ENCODE peak calls at places on chromosomes 11 and 22, in four cellular contexts. Y is testis, G is mammary epithelial cell, T is IMR-90. W is an unnamed sample.

GRCh38 chr22:45201678-45202332 is 38.1 kb downstream of the NUP50 start:
- DNase-seq in G (peak), T (peak), Y (no peak), W (no peak)

GRCh38 chr11:93917673-93918072 is 67.3 kb upstream of the VSTM5 start:
- DNase-seq in G (no peak), T (no peak), Y (no peak), W (no peak)

GRCh38 chr22:36928181-36928580 is 14.8 kb downstream of the CSF2RB start:
- DNase-seq in G (no peak), T (no peak), Y (no peak), W (peak)

GRCh38 chr11:78179459-78180071 is 8.9 kb downstream of the KCTD21 start:
- DNase-seq in T (no peak), Y (no peak), G (no peak), W (no peak)

GRCh38 chr11:26287067-26287518 is 44.8 kb upstream of the ANO3 start:
- DNase-seq in T (peak), Y (no peak), G (peak), W (no peak)

GRCh38 chr11:64854534-64855502 is 10.4 kb upstream of the CDC42BPG start:
- DNase-seq in T (peak), Y (no peak), G (peak), W (peak)

GRCh38 chr11:124868322-124869274 is 3.4 kb downstream of the ROBO3 start:
- DNase-seq in T (no peak), G (no peak), Y (no peak), W (no peak)

GRCh38 chr11:63609971-63610580 is 4.2 kb downstream of the PLAAT3 start:
- DNase-seq in Y (peak), T (no peak), G (no peak), W (no peak)

GRCh38 chr11:23232652-23233051 is 372.4 kb upstream of the CCDC179 start:
- DNase-seq in Y (no peak), G (no peak), T (no peak), W (no peak)

GRCh38 chr22:32527756-32528155 is 53.1 kb downstream of the FBXO7 start:
- DNase-seq in Y (no peak), T (no peak), G (no peak), W (no peak)

GRCh38 chr11:10599388-10600175 is 31.1 kb upstream of the LYVE1 start:
- DNase-seq in T (peak), Y (no peak), G (no peak), W (no peak)

GRCh38 chr22:29693151-29693550 is 26.7 kb upstream of the CABP7 start:
- DNase-seq in T (no peak), G (no peak), Y (peak), W (no peak)

GRCh38 chr11:17779861-17780594 is 45.4 kb downstream of the KCNC1 start:
- DNase-seq in G (no peak), Y (no peak), T (no peak), W (no peak)

GRCh38 chr22:33873186-33873585 is 47.1 kb downstream of the LARGE1 start:
- DNase-seq in T (no peak), Y (peak), G (no peak), W (no peak)

GRCh38 chr11:69557266-69557665 is 75.8 kb downstream of the LINC01488 start:
- DNase-seq in Y (no peak), G (no peak), T (no peak), W (no peak)

GRCh38 chr11:86418929-86419328 is 44.2 kb downstream of the CCDC81 start:
- DNase-seq in G (peak), T (peak), Y (no peak), W (no peak)

GRCh38 chr22:21632237-21632895 is at the start of gene CCDC116:
- DNase-seq in T (no peak), G (no peak), Y (peak), W (no peak)

GRCh38 chr22:37210041-37210803 is 2.1 kb downstream of the SSTR3 start:
- DNase-seq in G (no peak), T (no peak), Y (no peak), W (no peak)

GRCh38 chr22:36405221-36405631 is 17.5 kb upstream of the MYH9 start:
- DNase-seq in Y (no peak), T (no peak), G (no peak), W (no peak)

GRCh38 chr22:43136255-43136654 is 6.9 kb downstream of the MCAT start:
- DNase-seq in Y (peak), G (no peak), T (peak), W (no peak)

GRCh38 chr11:30917859-30918478 is 331.8 kb upstream of the MPPED2 start:
- DNase-seq in Y (peak), T (peak), G (peak), W (no peak)

GRCh38 chr11:87315229-87315628 is 277.5 kb downstream of the TMEM135 start:
- DNase-seq in Y (no peak), T (no peak), G (no peak), W (no peak)

GRCh38 chr11:31974737-31975136 is 116.1 kb upstream of the RCN1 start:
- DNase-seq in G (peak), Y (no peak), T (peak), W (no peak)

GRCh38 chr11:125081098-125081798 is 18.1 kb downstream of the SLC37A2 start:
- DNase-seq in G (no peak), Y (no peak), T (no peak), W (no peak)

GRCh38 chr11:63508745-63509144 is 2.9 kb downstream of the LGALS12 start:
- DNase-seq in G (no peak), T (no peak), Y (no peak), W (no peak)

GRCh38 chr11:72821221-72821919 is 7.2 kb downstream of the ATG16L2 start:
- DNase-seq in G (no peak), Y (no peak), T (no peak), W (peak)

GRCh38 chr11:82315093-82315492 is 418.6 kb downstream of the FAM181B start:
- DNase-seq in T (no peak), G (peak), Y (peak), W (peak)

GRCh38 chr22:23536821-23537345 is 43.2 kb downstream of the IGLL1 start:
- DNase-seq in T (no peak), G (no peak), Y (peak), W (no peak)

GRCh38 chr11:34335331-34335730 is 22.5 kb downstream of the ABTB2 start:
- DNase-seq in T (no peak), Y (no peak), G (no peak), W (no peak)

GRCh38 chr22:40035351-40035750 is 40.6 kb downstream of the FAM83F start:
- DNase-seq in Y (peak), G (no peak), T (no peak), W (no peak)

GRCh38 chr11:10109836-10110235 is 184.2 kb downstream of the SBF2 start:
- DNase-seq in Y (no peak), T (peak), G (no peak), W (no peak)

GRCh38 chr11:91664521-91664920 is 560.1 kb upstream of the FAT3 start:
- DNase-seq in Y (no peak), T (no peak), G (no peak), W (no peak)

GRCh38 chr11:11572386-11572785 is 49.4 kb downstream of the GALNT18 start:
- DNase-seq in G (no peak), Y (no peak), T (peak), W (no peak)

GRCh38 chr11:93493252-93493897 is 49.8 kb downstream of the SMCO4 start:
- DNase-seq in T (no peak), G (no peak), Y (no peak), W (no peak)

GRCh38 chr11:122486793-122487495 is 168.6 kb upstream of the UBASH3B start:
- DNase-seq in T (peak), Y (no peak), G (peak), W (no peak)

GRCh38 chr11:110527146-110527545 is 97.4 kb downstream of the FDX1 start:
- DNase-seq in G (no peak), Y (no peak), T (peak), W (no peak)

GRCh38 chr22:38111941-38112355 is 1.5 kb upstream of the BAIAP2L2 start:
- DNase-seq in Y (no peak), G (no peak), T (no peak), W (no peak)

GRCh38 chr11:26199341-26199740 is 132.6 kb upstream of the ANO3 start:
- DNase-seq in T (peak), G (no peak), Y (no peak), W (no peak)

DNA sequence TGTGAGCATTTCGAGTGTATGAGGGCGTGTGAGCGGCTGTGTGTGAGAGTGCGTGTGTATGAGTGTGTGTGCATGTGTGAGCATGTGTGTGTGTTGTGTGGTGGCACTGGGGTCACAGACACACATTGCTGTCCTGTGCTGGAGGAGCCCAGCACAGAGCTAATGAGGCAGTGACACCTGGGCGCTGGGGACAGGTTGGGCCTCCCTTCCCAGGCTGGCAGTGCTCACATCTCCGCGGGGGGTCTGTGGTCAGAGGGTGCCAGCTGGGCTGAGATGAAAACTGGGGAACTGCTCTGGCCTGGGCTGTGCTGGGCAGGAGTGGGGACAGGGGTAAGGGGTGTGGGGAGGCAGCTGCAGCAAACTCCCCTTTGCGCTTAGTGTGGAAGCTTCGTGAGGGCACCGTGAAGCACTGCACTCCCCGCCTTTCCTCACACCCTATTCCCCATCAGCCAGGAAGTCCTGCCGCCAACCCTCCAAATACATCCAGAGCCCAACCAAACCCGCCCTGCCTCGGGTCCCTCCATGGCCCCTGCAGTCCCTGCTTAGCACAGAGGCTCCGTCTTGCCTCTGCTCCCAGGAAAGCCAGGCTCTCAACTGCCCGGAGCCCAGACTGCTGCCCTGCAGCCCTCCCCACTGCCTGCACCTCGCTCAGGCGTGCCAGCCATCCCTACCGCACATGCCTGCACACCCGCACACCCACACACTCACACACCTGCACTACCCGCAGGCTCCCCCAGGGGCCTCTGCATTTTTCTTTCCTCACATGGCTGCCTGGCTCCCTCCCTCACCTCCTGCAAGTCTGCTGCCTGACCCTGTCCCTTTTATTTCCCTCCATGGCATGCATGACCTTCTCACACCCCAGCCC is 62.0 kb upstream of the THY1 start:
- DNase-seq in Y (no peak), G (no peak), T (no peak), W (peak)
- TF ChIP-seq CTCF in Y (no peak), G (no peak), T (peak), W (no peak)

GRCh38 chr11:71395774-71396173 is 52.4 kb downstream of the DHCR7 start:
- DNase-seq in Y (no peak), G (no peak), T (no peak), W (no peak)

GRCh38 chr11:71397961-71398360 is 50.2 kb downstream of the DHCR7 start:
- DNase-seq in Y (no peak), T (no peak), G (no peak), W (no peak)

GRCh38 chr11:71396548-71397123 is 51.6 kb downstream of the DHCR7 start:
- DNase-seq in T (no peak), G (no peak), Y (no peak), W (no peak)

GRCh38 chr11:71395010-71395560 is 53.1 kb downstream of the DHCR7 start:
- DNase-seq in G (no peak), T (no peak), Y (no peak), W (no peak)

DNA sequence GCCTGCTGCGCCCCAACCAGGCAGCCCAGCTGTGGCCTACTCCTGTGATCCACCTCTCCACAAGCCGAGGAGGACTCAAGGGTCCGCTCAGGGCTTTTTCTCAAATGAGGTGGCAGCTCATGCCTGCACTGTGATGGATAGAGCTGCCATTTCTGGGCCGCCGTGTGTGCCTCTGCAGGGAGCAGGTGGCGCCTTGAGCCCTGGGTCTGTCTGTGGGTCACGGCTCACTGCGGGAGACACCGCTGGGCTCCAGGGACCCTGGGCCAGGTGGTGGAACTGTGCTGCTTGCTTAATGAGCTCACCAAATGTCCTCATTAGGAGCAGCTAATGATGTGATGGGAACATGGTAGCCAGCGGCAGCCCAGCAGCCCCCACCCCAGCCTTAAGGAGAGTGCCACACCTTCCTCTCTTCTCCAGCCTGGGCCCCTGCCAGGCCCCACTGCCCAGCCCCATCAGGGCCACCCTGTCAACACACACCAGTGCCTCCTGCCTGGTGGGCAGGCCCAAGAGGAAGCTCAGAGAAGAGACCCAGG is 50.8 kb downstream of the DHCR7 start:
- DNase-seq in Y (no peak), T (no peak), G (no peak), W (no peak)
- TF ChIP-seq CTCF in Y (no peak), T (no peak), G (no peak), W (no peak)

DNA sequence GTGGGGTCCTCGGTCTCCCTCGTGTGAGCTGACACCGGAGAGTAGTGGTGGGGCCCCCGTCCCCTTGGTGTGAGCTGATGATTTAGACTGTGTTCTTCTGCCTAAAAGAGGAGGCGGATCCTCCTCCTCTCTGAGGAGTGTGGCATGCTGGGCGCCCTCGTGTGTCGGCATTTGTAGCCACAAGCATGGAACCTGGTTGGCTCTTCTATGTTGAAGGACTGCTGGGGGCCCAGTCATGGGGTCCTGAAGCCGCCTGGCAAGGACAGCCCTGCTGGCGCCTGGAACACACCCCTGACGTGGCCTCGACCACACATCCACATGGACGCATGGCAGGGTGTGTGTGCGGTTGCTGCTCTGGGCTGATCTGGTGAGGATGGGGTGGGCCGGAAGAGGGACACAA is 50.2 kb downstream of the AP2A2 start:
- DNase-seq in Y (no peak), G (no peak), T (peak), W (no peak)
- TF ChIP-seq CTCF in Y (no peak), G (no peak), T (peak), W (no peak)

GRCh38 chr11:46391578-46392420 is at the start of gene CHRM4:
- DNase-seq in Y (peak), G (peak), T (peak), W (no peak)
- TF ChIP-seq CTCF in Y (no peak), G (no peak), T (peak), W (peak)

W was measured in adrenal gland.